ENCODE peak calls at places on chromosomes 13 and 19, in eight cellular contexts. One of them, this sample, is unnamed.

GRCh38 chr19:5067666-5068065 is 98.8 kb downstream of the KDM4B start:
- DNase-seq in H9: no peak
- DNase-seq in body of pancreas: no peak
- DNase-seq in brain microvascular endothelial cell: no peak
- DNase-seq in tibial nerve: no peak
- DNase-seq in cardiac muscle cell: no peak
- DNase-seq in HCT116: no peak
- DNase-seq in tibial artery: no peak
- DNase-seq in this sample: no peak

GRCh38 chr13:109479991-109480696 is 306.2 kb downstream of the IRS2 start:
- DNase-seq in brain microvascular endothelial cell: peak
- DNase-seq in H9: no peak
- DNase-seq in tibial nerve: no peak
- DNase-seq in cardiac muscle cell: peak
- DNase-seq in body of pancreas: no peak
- DNase-seq in tibial artery: no peak
- DNase-seq in HCT116: no peak
- DNase-seq in this sample: no peak

GRCh38 chr19:8615813-8616596 is 5.5 kb upstream of the ADAMTS10 start:
- DNase-seq in H9: peak
- DNase-seq in tibial nerve: peak
- DNase-seq in cardiac muscle cell: peak
- DNase-seq in tibial artery: peak
- DNase-seq in HCT116: peak
- DNase-seq in brain microvascular endothelial cell: peak
- DNase-seq in body of pancreas: peak
- DNase-seq in this sample: peak

GRCh38 chr13:99894835-99895427 is 76.6 kb downstream of the ZIC5 start:
- DNase-seq in body of pancreas: no peak
- DNase-seq in cardiac muscle cell: no peak
- DNase-seq in tibial nerve: no peak
- DNase-seq in HCT116: no peak
- DNase-seq in H9: no peak
- DNase-seq in brain microvascular endothelial cell: no peak
- DNase-seq in tibial artery: no peak
- DNase-seq in this sample: no peak

GRCh38 chr13:21203132-21203531 is 26.7 kb downstream of the MRPL57 start:
- DNase-seq in brain microvascular endothelial cell: peak
- DNase-seq in tibial artery: no peak
- DNase-seq in HCT116: no peak
- DNase-seq in body of pancreas: no peak
- DNase-seq in H9: no peak
- DNase-seq in cardiac muscle cell: no peak
- DNase-seq in tibial nerve: no peak
- DNase-seq in this sample: no peak

GRCh38 chr13:97011446-97012131 is 17.3 kb upstream of the OXGR1 start:
- DNase-seq in H9: no peak
- DNase-seq in body of pancreas: no peak
- DNase-seq in tibial nerve: no peak
- DNase-seq in brain microvascular endothelial cell: no peak
- DNase-seq in tibial artery: no peak
- DNase-seq in cardiac muscle cell: no peak
- DNase-seq in HCT116: no peak
- DNase-seq in this sample: no peak

GRCh38 chr19:797528-798414 is 519 bp downstream of the PTBP1 start:
- DNase-seq in H9: peak
- DNase-seq in brain microvascular endothelial cell: peak
- DNase-seq in HCT116: peak
- DNase-seq in cardiac muscle cell: peak
- DNase-seq in body of pancreas: peak
- DNase-seq in tibial nerve: peak
- DNase-seq in tibial artery: peak
- DNase-seq in this sample: peak

GRCh38 chr19:16588089-16588823 is 16.0 kb upstream of the SLC35E1 start:
- DNase-seq in cardiac muscle cell: peak
- DNase-seq in HCT116: no peak
- DNase-seq in body of pancreas: peak
- DNase-seq in brain microvascular endothelial cell: no peak
- DNase-seq in H9: peak
- DNase-seq in tibial artery: no peak
- DNase-seq in tibial nerve: no peak
- DNase-seq in this sample: peak

GRCh38 chr19:33498391-33499000 is 23.1 kb downstream of the PEPD start:
- DNase-seq in brain microvascular endothelial cell: no peak
- DNase-seq in body of pancreas: no peak
- DNase-seq in cardiac muscle cell: no peak
- DNase-seq in H9: no peak
- DNase-seq in tibial nerve: no peak
- DNase-seq in HCT116: no peak
- DNase-seq in tibial artery: no peak
- DNase-seq in this sample: no peak

GRCh38 chr13:113822266-113822665 is 41.6 kb downstream of the GAS6 start:
- DNase-seq in cardiac muscle cell: no peak
- DNase-seq in body of pancreas: no peak
- DNase-seq in HCT116: no peak
- DNase-seq in tibial nerve: no peak
- DNase-seq in tibial artery: no peak
- DNase-seq in H9: no peak
- DNase-seq in brain microvascular endothelial cell: no peak
- DNase-seq in this sample: no peak

GRCh38 chr13:45393941-45394570 is 24.1 kb downstream of the SLC25A30 start:
- DNase-seq in H9: peak
- DNase-seq in tibial nerve: no peak
- DNase-seq in HCT116: peak
- DNase-seq in brain microvascular endothelial cell: no peak
- DNase-seq in cardiac muscle cell: peak
- DNase-seq in tibial artery: no peak
- DNase-seq in body of pancreas: peak
- DNase-seq in this sample: peak

GRCh38 chr13:43916828-43917227 is 37.1 kb downstream of the LACC1 start:
- DNase-seq in tibial nerve: peak
- DNase-seq in brain microvascular endothelial cell: no peak
- DNase-seq in tibial artery: no peak
- DNase-seq in cardiac muscle cell: no peak
- DNase-seq in HCT116: no peak
- DNase-seq in H9: no peak
- DNase-seq in body of pancreas: no peak
- DNase-seq in this sample: no peak

GRCh38 chr19:47651691-47652090 is 42.8 kb downstream of the BICRA start:
- DNase-seq in body of pancreas: no peak
- DNase-seq in tibial nerve: no peak
- DNase-seq in brain microvascular endothelial cell: no peak
- DNase-seq in HCT116: no peak
- DNase-seq in tibial artery: no peak
- DNase-seq in H9: no peak
- DNase-seq in cardiac muscle cell: no peak
- DNase-seq in this sample: no peak

GRCh38 chr13:29547135-29547534 is 48.4 kb downstream of the SLC7A1 start:
- DNase-seq in H9: no peak
- DNase-seq in cardiac muscle cell: no peak
- DNase-seq in tibial artery: no peak
- DNase-seq in brain microvascular endothelial cell: no peak
- DNase-seq in tibial nerve: no peak
- DNase-seq in HCT116: no peak
- DNase-seq in body of pancreas: no peak
- DNase-seq in this sample: no peak

GRCh38 chr19:947090-947706 is 21.4 kb downstream of the ARID3A start:
- DNase-seq in brain microvascular endothelial cell: no peak
- DNase-seq in body of pancreas: no peak
- DNase-seq in tibial nerve: no peak
- DNase-seq in cardiac muscle cell: no peak
- DNase-seq in H9: no peak
- DNase-seq in tibial artery: no peak
- DNase-seq in HCT116: no peak
- DNase-seq in this sample: no peak

DNA sequence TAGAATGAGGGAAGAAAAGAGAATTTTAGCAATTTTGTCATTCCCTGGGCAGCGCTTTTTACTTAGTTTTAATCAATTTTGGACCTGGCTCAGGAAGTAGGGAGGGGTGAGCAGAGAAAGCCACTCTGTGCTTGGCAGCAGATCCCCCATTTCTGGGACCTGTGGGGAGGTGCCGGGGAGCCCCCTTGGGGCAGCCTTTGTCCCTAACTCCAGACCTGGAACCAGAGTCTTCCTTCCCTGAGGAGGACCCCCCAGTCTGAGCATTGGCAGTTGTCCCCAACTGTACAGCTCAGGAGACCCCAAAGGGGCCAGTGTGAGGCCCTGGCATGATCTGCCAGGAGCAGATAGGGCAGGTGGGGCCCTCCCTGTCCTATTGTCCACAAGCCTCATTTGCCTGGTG is 10.5 kb downstream of the LYL1 start:
- DNase-seq in body of pancreas: no peak
- DNase-seq in H9: no peak
- DNase-seq in HCT116: no peak
- DNase-seq in cardiac muscle cell: no peak
- DNase-seq in tibial artery: no peak
- DNase-seq in tibial nerve: no peak
- DNase-seq in brain microvascular endothelial cell: no peak
- DNase-seq in this sample: no peak
- H3K27ac ChIP-seq in body of pancreas: no peak
- H3K27ac ChIP-seq in H9: no peak
- H3K27ac ChIP-seq in HCT116: no peak
- H3K27ac ChIP-seq in cardiac muscle cell: no peak
- H3K27ac ChIP-seq in tibial artery: peak
- H3K27ac ChIP-seq in tibial nerve: peak
- H3K27ac ChIP-seq in brain microvascular endothelial cell: no peak
- H3K27ac ChIP-seq in this sample: peak

GRCh38 chr19:35120898-35121297 is 5.3 kb downstream of the FXYD3 start:
- DNase-seq in tibial nerve: no peak
- DNase-seq in HCT116: no peak
- DNase-seq in H9: no peak
- DNase-seq in cardiac muscle cell: no peak
- DNase-seq in brain microvascular endothelial cell: no peak
- DNase-seq in tibial artery: no peak
- DNase-seq in body of pancreas: no peak
- DNase-seq in this sample: no peak

GRCh38 chr19:35118268-35119026 is 2.8 kb downstream of the FXYD3 start:
- DNase-seq in body of pancreas: no peak
- DNase-seq in HCT116: no peak
- DNase-seq in H9: no peak
- DNase-seq in tibial artery: no peak
- DNase-seq in tibial nerve: no peak
- DNase-seq in brain microvascular endothelial cell: no peak
- DNase-seq in cardiac muscle cell: no peak
- DNase-seq in this sample: no peak

GRCh38 chr19:35119091-35119490 is 3.5 kb downstream of the FXYD3 start:
- DNase-seq in tibial nerve: no peak
- DNase-seq in tibial artery: no peak
- DNase-seq in H9: no peak
- DNase-seq in brain microvascular endothelial cell: no peak
- DNase-seq in HCT116: no peak
- DNase-seq in body of pancreas: no peak
- DNase-seq in cardiac muscle cell: no peak
- DNase-seq in this sample: no peak

GRCh38 chr19:35120492-35120891 is 4.9 kb downstream of the FXYD3 start:
- DNase-seq in brain microvascular endothelial cell: no peak
- DNase-seq in tibial artery: no peak
- DNase-seq in tibial nerve: peak
- DNase-seq in cardiac muscle cell: no peak
- DNase-seq in HCT116: no peak
- DNase-seq in body of pancreas: no peak
- DNase-seq in H9: no peak
- DNase-seq in this sample: no peak

DNA sequence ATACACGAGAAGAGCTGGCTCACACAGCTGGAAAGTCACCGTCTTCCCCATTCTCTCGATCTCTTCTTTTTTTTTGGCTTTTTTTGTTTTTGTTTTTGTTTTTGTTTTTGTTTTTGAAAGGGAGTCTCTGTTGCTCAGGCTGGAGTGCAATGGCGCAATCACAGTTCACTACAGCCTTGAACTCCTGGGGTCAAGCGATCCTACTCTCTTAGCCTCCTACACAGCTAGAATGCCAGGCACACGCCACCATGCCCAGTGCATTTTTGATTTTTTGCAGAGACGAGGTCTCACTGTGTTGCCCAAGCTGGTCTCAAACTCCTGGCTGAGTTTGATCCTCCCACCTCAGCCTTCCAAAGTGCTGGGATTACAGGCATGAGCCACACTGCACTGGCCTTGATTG is 4.0 kb downstream of the FXYD3 start:
- DNase-seq in tibial artery: no peak
- DNase-seq in tibial nerve: no peak
- DNase-seq in H9: no peak
- DNase-seq in HCT116: no peak
- DNase-seq in body of pancreas: no peak
- DNase-seq in cardiac muscle cell: no peak
- DNase-seq in brain microvascular endothelial cell: no peak
- DNase-seq in this sample: no peak
- H3K27ac ChIP-seq in tibial artery: no peak
- H3K27ac ChIP-seq in tibial nerve: peak
- H3K27ac ChIP-seq in H9: no peak
- H3K27ac ChIP-seq in HCT116: no peak
- H3K27ac ChIP-seq in body of pancreas: no peak
- H3K27ac ChIP-seq in cardiac muscle cell: no peak
- H3K27ac ChIP-seq in brain microvascular endothelial cell: no peak
- H3K27ac ChIP-seq in this sample: peak

GRCh38 chr19:2097330-2098327 is 914 bp downstream of the IZUMO4 start:
- DNase-seq in tibial artery: no peak
- DNase-seq in body of pancreas: peak
- DNase-seq in brain microvascular endothelial cell: no peak
- DNase-seq in tibial nerve: no peak
- DNase-seq in H9: no peak
- DNase-seq in HCT116: no peak
- DNase-seq in cardiac muscle cell: no peak
- DNase-seq in this sample: no peak
- H3K27ac ChIP-seq in tibial artery: peak
- H3K27ac ChIP-seq in body of pancreas: peak
- H3K27ac ChIP-seq in brain microvascular endothelial cell: no peak
- H3K27ac ChIP-seq in tibial nerve: peak
- H3K27ac ChIP-seq in H9: no peak
- H3K27ac ChIP-seq in HCT116: peak
- H3K27ac ChIP-seq in cardiac muscle cell: no peak
- H3K27ac ChIP-seq in this sample: peak

GRCh38 chr19:35214766-35215422 is 13.6 kb downstream of the FAM187B start:
- DNase-seq in H9: no peak
- DNase-seq in body of pancreas: no peak
- DNase-seq in tibial artery: no peak
- DNase-seq in tibial nerve: no peak
- DNase-seq in cardiac muscle cell: no peak
- DNase-seq in brain microvascular endothelial cell: no peak
- DNase-seq in HCT116: no peak
- DNase-seq in this sample: no peak
- H3K27ac ChIP-seq in H9: no peak
- H3K27ac ChIP-seq in body of pancreas: no peak
- H3K27ac ChIP-seq in tibial artery: no peak
- H3K27ac ChIP-seq in tibial nerve: no peak
- H3K27ac ChIP-seq in cardiac muscle cell: no peak
- H3K27ac ChIP-seq in brain microvascular endothelial cell: no peak
- H3K27ac ChIP-seq in HCT116: no peak
- H3K27ac ChIP-seq in this sample: no peak